ENCODE peak calls at places on chromosomes 3 and 15, in eight cellular contexts. W, R, H, G, M, V, Q and X are unnamed samples.

GRCh38 chr3:27085849-27086248 is 283.3 kb downstream of the NEK10 start:
- DNase-seq in W (no peak), R (no peak), H (no peak), G (no peak), M (no peak), V (no peak), Q (no peak), X (no peak)

GRCh38 chr15:64844576-64845140 is 2.9 kb downstream of the PLEKHO2 start:
- DNase-seq in W (no peak), R (no peak), H (peak), G (no peak), M (no peak), V (no peak), Q (no peak), X (no peak)

GRCh38 chr3:107752202-107752990 is 229.6 kb downstream of the BBX start:
- DNase-seq in W (peak), R (no peak), H (peak), G (no peak), M (no peak), V (no peak), Q (peak), X (peak)

GRCh38 chr3:65928110-65928509 is 110.6 kb downstream of the MAGI1 start:
- DNase-seq in W (no peak), R (no peak), H (no peak), G (no peak), M (no peak), V (no peak), Q (no peak), X (no peak)

GRCh38 chr3:133488785-133489367 is 84.6 kb upstream of the CDV3 start:
- DNase-seq in W (peak), R (no peak), H (peak), G (no peak), M (no peak), V (no peak), Q (peak), X (peak)

GRCh38 chr3:102488316-102488715 is 53.5 kb downstream of the ZPLD1 start:
- DNase-seq in W (no peak), R (no peak), H (no peak), G (no peak), M (no peak), V (no peak), Q (no peak), X (no peak)

GRCh38 chr3:197420115-197420514 is 121.7 kb upstream of the DLG1 start:
- DNase-seq in W (no peak), R (no peak), H (no peak), G (no peak), M (no peak), V (no peak), Q (peak), X (peak)

GRCh38 chr3:119319311-119319710 is 25.1 kb downstream of the ARHGAP31 start:
- DNase-seq in W (no peak), R (no peak), H (no peak), G (no peak), M (no peak), V (no peak), Q (no peak), X (no peak)

GRCh38 chr15:77608774-77609173 is 23.9 kb downstream of the LINGO1 start:
- DNase-seq in W (no peak), R (no peak), H (no peak), G (no peak), M (no peak), V (no peak), Q (no peak), X (no peak)

GRCh38 chr3:134328147-134328591 is 46.1 kb downstream of the AMOTL2 start:
- DNase-seq in W (peak), R (no peak), H (no peak), G (peak), M (peak), V (no peak), Q (peak), X (peak)

GRCh38 chr3:77159182-77159581 is 119.3 kb downstream of the ROBO2 start:
- DNase-seq in W (no peak), R (no peak), H (no peak), G (no peak), M (no peak), V (no peak), Q (no peak), X (no peak)

GRCh38 chr3:15391007-15391406 is 36.3 kb downstream of the METTL6 start:
- DNase-seq in W (no peak), R (no peak), H (no peak), G (no peak), M (no peak), V (no peak), Q (no peak), X (no peak)

GRCh38 chr3:4284865-4285264 is 18.3 kb upstream of the SETMAR start:
- DNase-seq in W (no peak), R (no peak), H (no peak), G (no peak), M (no peak), V (no peak), Q (no peak), X (no peak)

GRCh38 chr3:72242326-72242725 is 457.4 kb upstream of the PROK2 start:
- DNase-seq in W (no peak), R (no peak), H (no peak), G (no peak), M (no peak), V (no peak), Q (no peak), X (no peak)

GRCh38 chr3:53139833-53140574 is 9.8 kb upstream of the RFT1 start:
- DNase-seq in W (no peak), R (no peak), H (no peak), G (no peak), M (no peak), V (no peak), Q (peak), X (no peak)

GRCh38 chr3:149608987-149609386 is 48.8 kb downstream of the WWTR1 start:
- DNase-seq in W (no peak), R (no peak), H (no peak), G (no peak), M (no peak), V (no peak), Q (no peak), X (no peak)

GRCh38 chr15:39735120-39735717 is 47.4 kb downstream of the FSIP1 start:
- DNase-seq in W (no peak), R (no peak), H (no peak), G (no peak), M (no peak), V (peak), Q (no peak), X (no peak)

GRCh38 chr3:89232155-89232554 is 124.7 kb downstream of the EPHA3 start:
- DNase-seq in W (no peak), R (no peak), H (no peak), G (no peak), M (no peak), V (no peak), Q (no peak), X (no peak)

GRCh38 chr3:89227218-89227617 is 119.8 kb downstream of the EPHA3 start:
- DNase-seq in W (peak), R (no peak), H (no peak), G (no peak), M (peak), V (no peak), Q (peak), X (peak)

GRCh38 chr3:89223188-89223587 is 115.8 kb downstream of the EPHA3 start:
- DNase-seq in W (no peak), R (no peak), H (no peak), G (no peak), M (no peak), V (no peak), Q (no peak), X (no peak)

GRCh38 chr3:89221913-89222312 is 114.5 kb downstream of the EPHA3 start:
- DNase-seq in W (no peak), R (no peak), H (no peak), G (no peak), M (no peak), V (no peak), Q (no peak), X (no peak)

GRCh38 chr3:89227634-89228033 is 120.2 kb downstream of the EPHA3 start:
- DNase-seq in W (peak), R (no peak), H (no peak), G (no peak), M (no peak), V (no peak), Q (no peak), X (peak)
- H3K4me3 ChIP-seq in W (no peak), R (no peak), H (no peak), G (no peak), M (no peak), V (no peak), Q (no peak), X (no peak)

DNA sequence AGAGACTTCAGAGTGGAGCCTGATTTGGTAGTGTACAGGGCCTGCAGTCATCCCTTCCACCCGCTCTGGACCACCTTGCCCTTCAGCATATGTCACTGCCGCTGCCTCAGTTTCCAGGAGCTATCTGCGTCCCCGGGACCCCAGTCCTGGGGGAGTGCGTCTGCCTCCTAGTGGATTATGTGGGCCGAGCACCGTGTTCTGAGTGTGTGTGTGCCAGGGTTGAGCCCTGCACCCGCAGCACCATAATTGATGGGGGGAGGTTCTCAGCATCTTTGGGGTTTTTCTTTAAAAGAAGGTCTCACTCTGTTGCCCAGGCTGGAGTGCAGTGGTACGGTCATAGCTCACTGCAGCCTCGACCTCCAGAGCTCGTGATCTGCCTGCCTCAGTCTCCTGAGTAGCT is 33.6 kb downstream of the CD276 start:
- DNase-seq in W (no peak), R (no peak), H (no peak), G (no peak), M (no peak), V (no peak), Q (no peak), X (no peak)
- TF ChIP-seq CTCF in W (peak), R (no peak), H (peak), G (no peak), M (no peak), V (no peak), Q (peak), X (peak)

DNA sequence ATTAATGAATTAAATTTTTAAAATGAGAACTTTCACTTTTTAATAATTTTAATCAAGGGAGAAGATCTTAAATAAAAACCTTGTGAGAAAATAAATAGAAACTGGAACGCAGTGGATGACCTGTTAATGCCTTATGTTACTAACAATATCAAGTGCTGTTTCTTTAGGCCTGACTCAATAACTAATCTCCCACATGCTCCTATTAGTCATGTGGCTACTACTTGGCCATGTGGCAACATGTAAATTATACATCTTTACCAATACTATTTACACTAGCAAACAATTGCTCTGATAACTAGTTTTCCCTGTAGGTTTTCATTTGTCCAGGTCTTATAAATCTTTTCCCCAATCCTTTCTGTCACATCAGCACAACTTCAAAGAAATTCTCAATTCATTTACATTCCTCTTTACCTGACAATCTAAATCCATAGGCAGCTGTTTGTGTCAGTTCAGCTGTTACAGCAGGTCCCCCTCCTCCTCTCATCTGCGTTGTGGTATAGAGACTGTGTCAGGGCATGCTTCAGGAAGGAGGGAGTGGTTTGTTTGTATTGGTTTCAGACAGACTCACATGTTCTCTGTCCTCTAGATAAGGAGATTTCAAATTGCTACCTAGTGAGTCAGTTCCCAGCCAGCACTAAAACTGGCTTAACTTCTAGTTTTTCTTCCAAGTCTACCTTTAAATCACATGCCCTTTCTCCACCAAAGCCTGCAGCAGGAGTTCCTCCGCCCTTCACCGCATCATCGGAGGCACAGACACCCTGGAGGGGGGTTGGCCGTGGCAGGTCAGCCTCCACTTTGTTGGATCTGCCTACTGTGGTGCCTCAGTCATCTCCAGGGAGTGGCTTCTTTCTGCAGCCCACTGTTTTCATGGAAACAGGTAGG is 11.3 kb upstream of the C3orf52 start:
- DNase-seq in W (peak), R (peak), H (peak), G (no peak), M (peak), V (peak), Q (peak), X (peak)
- H3K4me3 ChIP-seq in W (peak), R (no peak), H (no peak), G (no peak), M (peak), V (peak), Q (no peak), X (peak)

DNA sequence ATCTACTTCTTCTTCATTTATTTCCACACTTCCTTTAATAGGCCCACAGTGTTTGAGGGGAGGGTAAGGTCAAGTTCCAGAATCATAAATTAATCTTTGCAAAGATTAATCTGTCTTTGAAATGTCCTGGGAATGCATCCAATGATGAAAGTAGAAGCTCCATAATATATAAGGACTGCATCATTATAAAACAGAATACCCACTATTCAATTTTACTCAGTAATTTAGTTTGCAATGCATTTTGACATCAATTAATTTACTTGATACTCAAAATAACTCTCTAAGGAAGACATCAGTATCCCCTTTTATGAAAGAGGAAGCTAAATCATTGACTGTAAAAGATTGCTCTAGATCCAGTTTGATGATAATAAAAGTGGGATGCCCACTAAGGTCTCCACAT is 777.2 kb downstream of the GRM7 start:
- DNase-seq in W (no peak), R (no peak), H (no peak), G (no peak), M (no peak), V (no peak), Q (no peak), X (no peak)
- TF ChIP-seq CTCF in W (no peak), R (no peak), H (no peak), G (no peak), M (no peak), V (no peak), Q (no peak), X (no peak)